ENCODE peak calls at places on chromosomes 3 and 15, in five cellular contexts. Z is GM06990, R is AG04449, S is tibial artery, B is heart left ventricle. G is an unnamed sample.

GRCh38 chr3:73393005-73393404 is 231.7 kb downstream of the PDZRN3 start:
- DNase-seq in Z (no peak), R (no peak), S (no peak), B (no peak), G (no peak)

GRCh38 chr3:123628996-123629746 is 44.3 kb upstream of the HACD2 start:
- DNase-seq in Z (no peak), R (no peak), S (no peak), B (no peak), G (no peak)

GRCh38 chr3:184643442-184643841 is 68.4 kb downstream of the MAGEF1 start:
- DNase-seq in Z (no peak), R (no peak), S (no peak), B (no peak), G (no peak)

GRCh38 chr3:183050706-183051105 is 48.6 kb downstream of the MCCC1 start:
- DNase-seq in Z (no peak), R (no peak), S (no peak), B (no peak), G (no peak)

GRCh38 chr3:55198554-55198953 is 270.7 kb upstream of the LRTM1 start:
- DNase-seq in Z (no peak), R (peak), S (no peak), B (no peak), G (peak)

GRCh38 chr3:12970684-12971083 is 102.5 kb downstream of the IQSEC1 start:
- DNase-seq in Z (no peak), R (no peak), S (no peak), B (no peak), G (no peak)

GRCh38 chr15:56732135-56732880 is 1.0 kb downstream of the ZNF280D start:
- DNase-seq in Z (peak), R (no peak), S (no peak), B (no peak), G (no peak)

GRCh38 chr15:99010743-99011142 is 3.2 kb upstream of the PGPEP1L start:
- DNase-seq in Z (no peak), R (no peak), S (no peak), B (no peak), G (no peak)

GRCh38 chr3:148642214-148642613 is 55.5 kb upstream of the AGTR1 start:
- DNase-seq in Z (no peak), R (no peak), S (no peak), B (no peak), G (no peak)

GRCh38 chr15:90869601-90870353 is 1.4 kb downstream of the FURIN start:
- DNase-seq in Z (no peak), R (no peak), S (peak), B (peak), G (no peak)

GRCh38 chr3:36380171-36381031 is at the start of gene STAC:
- DNase-seq in Z (peak), R (no peak), S (peak), B (peak), G (no peak)

GRCh38 chr15:93587046-93587445 is 498.0 kb upstream of the RGMA start:
- DNase-seq in Z (no peak), R (no peak), S (no peak), B (peak), G (no peak)

GRCh38 chr3:156631323-156631722 is 43.1 kb upstream of the TIPARP start:
- DNase-seq in Z (no peak), R (no peak), S (no peak), B (no peak), G (no peak)

GRCh38 chr3:141076821-141077571 is 25.8 kb downstream of the SPSB4 start:
- DNase-seq in Z (no peak), R (no peak), S (peak), B (peak), G (no peak)

GRCh38 chr3:157693762-157694161 is 190.5 kb upstream of the VEPH1 start:
- DNase-seq in Z (no peak), R (no peak), S (no peak), B (no peak), G (no peak)

GRCh38 chr15:34716111-34716510 is 38.7 kb downstream of the GJD2 start:
- DNase-seq in Z (no peak), R (no peak), S (no peak), B (no peak), G (no peak)

GRCh38 chr3:54891540-54891897 is 36.3 kb downstream of the LRTM1 start:
- DNase-seq in Z (no peak), R (peak), S (peak), B (peak), G (peak)

GRCh38 chr3:194869482-194870169 is 183.9 kb downstream of the FAM43A start:
- DNase-seq in Z (no peak), R (no peak), S (no peak), B (no peak), G (no peak)

GRCh38 chr3:184778426-184779332 is 33.3 kb upstream of the VPS8 start:
- DNase-seq in Z (no peak), R (no peak), S (peak), B (no peak), G (no peak)

GRCh38 chr15:89860446-89860845 is 33.3 kb downstream of the AP3S2 start:
- DNase-seq in Z (no peak), R (no peak), S (no peak), B (no peak), G (no peak)

GRCh38 chr3:13040381-13041074 is 32.7 kb downstream of the IQSEC1 start:
- DNase-seq in Z (peak), R (no peak), S (no peak), B (no peak), G (no peak)

GRCh38 chr3:10697918-10698317 is 118.1 kb upstream of the SLC6A11 start:
- DNase-seq in Z (no peak), R (no peak), S (no peak), B (no peak), G (no peak)

GRCh38 chr3:110126065-110126464 is 788.7 kb upstream of the DPPA4 start:
- DNase-seq in Z (no peak), R (no peak), S (no peak), B (no peak), G (no peak)

GRCh38 chr3:188706599-188706998 is 465.2 kb upstream of the TPRG1 start:
- DNase-seq in Z (no peak), R (no peak), S (no peak), B (no peak), G (no peak)

GRCh38 chr15:24763891-24764290 is 88.3 kb downstream of the NPAP1 start:
- DNase-seq in Z (no peak), R (no peak), S (no peak), B (no peak), G (no peak)

GRCh38 chr15:24760066-24760465 is 84.5 kb downstream of the NPAP1 start:
- DNase-seq in Z (no peak), R (no peak), S (no peak), B (no peak), G (no peak)

GRCh38 chr15:24764375-24765171 is 89.0 kb downstream of the NPAP1 start:
- DNase-seq in Z (no peak), R (no peak), S (no peak), B (no peak), G (no peak)

GRCh38 chr15:24766511-24767133 is 91.0 kb downstream of the NPAP1 start:
- DNase-seq in Z (no peak), R (no peak), S (no peak), B (no peak), G (no peak)

GRCh38 chr15:24761704-24762302 is 86.2 kb downstream of the NPAP1 start:
- DNase-seq in Z (no peak), R (no peak), S (no peak), B (no peak), G (no peak)
- TF ChIP-seq CTCF in Z (peak), R (peak), S (peak), B (no peak), G (peak)

DNA sequence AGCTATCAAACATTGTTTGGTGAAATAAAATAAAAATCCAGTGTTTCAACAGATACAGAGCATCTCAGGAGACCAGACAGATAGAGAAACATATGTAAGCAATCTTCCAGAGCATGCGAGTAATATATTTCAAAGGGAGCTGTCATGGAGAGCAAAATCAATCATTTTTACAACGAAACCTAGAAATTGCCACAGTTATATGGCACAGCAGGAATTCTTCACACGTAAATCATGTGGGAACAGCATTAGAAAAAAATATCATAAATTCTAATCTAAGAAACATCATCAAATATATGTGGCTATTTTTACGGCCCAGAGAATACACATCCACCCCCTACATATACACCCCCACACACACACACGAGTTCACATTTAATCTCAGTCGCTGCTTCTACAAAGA is 363.6 kb downstream of the ULK4 start:
- DNase-seq in Z (no peak), R (no peak), S (no peak), B (no peak), G (no peak)
- TF ChIP-seq CTCF in Z (no peak), R (no peak), S (no peak), B (no peak), G (no peak)

GRCh38 chr3:190877925-190878324 is 15.4 kb upstream of the GMNC start:
- DNase-seq in Z (peak), R (no peak), S (no peak), B (no peak), G (no peak)
- TF ChIP-seq CTCF in Z (peak), R (no peak), S (no peak), B (peak), G (no peak)

DNA sequence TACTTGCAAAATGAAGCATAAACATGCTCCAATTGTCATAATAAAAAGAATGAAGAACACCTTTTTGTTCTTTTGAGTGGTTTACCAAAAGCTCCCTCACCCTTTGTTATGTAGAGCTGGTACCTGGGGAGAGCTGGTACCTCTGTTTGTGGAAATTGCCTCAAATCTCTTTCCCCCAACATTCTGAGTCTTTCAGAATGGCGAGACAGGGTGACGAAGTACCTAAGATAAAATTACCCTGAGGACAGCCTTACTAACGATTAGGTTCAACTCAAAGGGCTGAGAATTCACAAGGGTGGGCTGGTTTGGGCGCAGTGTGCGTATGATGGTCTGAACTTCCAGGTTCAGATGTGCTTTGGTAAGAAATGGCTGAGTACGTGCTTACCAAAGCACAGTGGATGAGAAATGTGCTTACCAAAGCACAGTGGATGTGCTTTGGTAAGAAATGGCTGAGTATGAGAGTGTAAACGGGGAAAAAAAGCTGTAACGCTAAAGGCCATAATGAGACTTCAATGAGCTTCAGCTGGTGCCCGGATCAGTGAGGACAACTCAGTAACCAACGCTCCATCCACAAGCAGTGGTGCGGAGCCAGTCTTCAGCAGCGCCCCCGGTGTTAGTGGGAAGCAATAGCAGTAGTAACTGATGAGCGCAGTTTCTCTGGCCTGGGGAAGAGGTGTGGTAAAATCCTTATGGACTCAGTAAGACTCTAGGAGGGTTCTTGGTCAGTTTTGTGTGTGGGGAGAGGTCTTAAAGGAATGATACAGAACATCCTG is 72.3 kb upstream of the LRIG1 start:
- DNase-seq in Z (no peak), R (no peak), S (no peak), B (no peak), G (no peak)
- TF ChIP-seq CTCF in Z (peak), R (peak), S (no peak), B (no peak), G (peak)

GRCh38 chr3:196985954-196986885 is 17.6 kb upstream of the PIGZ start:
- DNase-seq in Z (no peak), R (no peak), S (no peak), B (no peak), G (no peak)
- TF ChIP-seq CTCF in Z (no peak), R (peak), S (no peak), B (no peak), G (no peak)

GRCh38 chr3:122415762-122416654 is at the start of gene WDR5B:
- DNase-seq in Z (peak), R (peak), S (peak), B (peak), G (peak)
- TF ChIP-seq CTCF in Z (no peak), R (no peak), S (peak), B (no peak), G (peak)

GRCh38 chr3:46214751-46215352 is 6.7 kb upstream of the CCR1 start:
- DNase-seq in Z (no peak), R (no peak), S (no peak), B (no peak), G (no peak)
- TF ChIP-seq CTCF in Z (peak), R (no peak), S (no peak), B (no peak), G (peak)